ENCODE peak calls at places on chromosomes 16 and 17, in five cellular contexts. S is GOT3; I is activated CD4-positive, alpha-beta memory T cell treated with anti-CD3 and anti-CD28 coated beads, Interleukin-2, amount 10 ng/mL, durations not matched to agents 7 days and 5 days; O is AG09309; N is SHP77. M is an unnamed sample.

GRCh38 chr16:969508-970378 is 1.0 kb downstream of the LMF1 start:
- DNase-seq in S (no peak), O (no peak), N (no peak), I (peak), M (no peak)

GRCh38 chr17:20141201-20141999 is 132.2 kb downstream of the SPECC1 start:
- DNase-seq in O (no peak), S (no peak), N (no peak), I (no peak), M (no peak)

GRCh38 chr16:89120921-89121351 is 27.3 kb downstream of the ACSF3 start:
- DNase-seq in S (no peak), N (no peak), I (no peak), O (no peak), M (no peak)

GRCh38 chr17:21592774-21593173 is 99.5 kb upstream of the KCNJ18 start:
- DNase-seq in O (no peak), N (no peak), I (no peak), S (no peak), M (no peak)

GRCh38 chr17:82017612-82018151 is 5.0 kb downstream of the CENPX start:
- DNase-seq in N (no peak), I (no peak), S (no peak), O (no peak), M (no peak)

GRCh38 chr17:74712756-74713155 is at the start of gene CD300LF:
- DNase-seq in O (no peak), N (no peak), S (no peak), I (no peak), M (no peak)

GRCh38 chr16:56294599-56294998 is 103.3 kb downstream of the GNAO1 start:
- DNase-seq in N (no peak), I (no peak), S (no peak), O (peak), M (peak)

GRCh38 chr16:11967195-11967911 is 2.3 kb downstream of the TNFRSF17 start:
- DNase-seq in S (no peak), N (no peak), O (no peak), I (no peak), M (no peak)

GRCh38 chr16:76900285-76901263 is 290.4 kb upstream of the MON1B start:
- DNase-seq in S (no peak), N (no peak), I (no peak), O (no peak), M (no peak)

GRCh38 chr17:66755101-66755943 is 79.6 kb upstream of the CACNG5 start:
- DNase-seq in O (no peak), N (peak), S (no peak), I (no peak), M (no peak)

GRCh38 chr17:50181601-50182345 is 16.0 kb downstream of the SGCA start:
- DNase-seq in I (no peak), O (no peak), S (no peak), N (no peak), M (no peak)

GRCh38 chr17:68955181-68955841 is at the start of gene ABCA8:
- DNase-seq in I (no peak), N (no peak), S (no peak), O (no peak), M (peak)

GRCh38 chr16:4344659-4345438 is 6.3 kb downstream of the PAM16 start:
- DNase-seq in N (peak), I (no peak), S (no peak), O (no peak), M (no peak)

GRCh38 chr17:13638855-13639458 is 37.2 kb upstream of the HS3ST3A1 start:
- DNase-seq in O (no peak), N (no peak), I (peak), S (no peak), M (no peak)

GRCh38 chr17:34133350-34133749 is 121.7 kb upstream of the CCL2 start:
- DNase-seq in O (no peak), I (no peak), N (no peak), S (no peak), M (no peak)

GRCh38 chr16:51507286-51507685 is 356.2 kb upstream of the SALL1 start:
- DNase-seq in S (no peak), O (no peak), N (no peak), I (no peak), M (no peak)

GRCh38 chr16:73006021-73006420 is 41.9 kb downstream of the ZFHX3 start:
- DNase-seq in O (no peak), N (no peak), I (no peak), S (no peak), M (no peak)

GRCh38 chr16:80526418-80527061 is 14.3 kb upstream of the DYNLRB2 start:
- DNase-seq in I (peak), N (peak), S (no peak), O (peak), M (peak)

GRCh38 chr17:18910881-18911280 is 41.1 kb upstream of the SLC5A10 start:
- DNase-seq in O (no peak), N (no peak), I (no peak), S (no peak), M (no peak)

GRCh38 chr17:41796066-41796895 is 9.8 kb upstream of the JUP start:
- DNase-seq in S (no peak), O (no peak), I (no peak), N (no peak), M (no peak)

GRCh38 chr17:78041401-78042179 is 83.1 kb downstream of the TNRC6C start:
- DNase-seq in O (no peak), S (no peak), N (no peak), I (no peak), M (no peak)

GRCh38 chr16:1895068-1895467 is 23.1 kb upstream of the MEIOB start:
- DNase-seq in S (no peak), N (no peak), O (no peak), I (no peak), M (no peak)

GRCh38 chr16:50842589-50842988 is 100.7 kb downstream of the CYLD start:
- DNase-seq in I (no peak), S (no peak), N (no peak), O (no peak), M (no peak)

GRCh38 chr17:76371656-76372628 is 12.5 kb upstream of the SPHK1 start:
- DNase-seq in O (peak), S (no peak), I (no peak), N (no peak), M (peak)

GRCh38 chr17:75004371-75004770 is 8.1 kb upstream of the MRPL58 start:
- DNase-seq in I (no peak), O (no peak), N (no peak), S (no peak), M (no peak)

GRCh38 chr16:78310990-78311561 is 211.6 kb downstream of the WWOX start:
- DNase-seq in I (no peak), O (no peak), N (no peak), S (no peak), M (no peak)

GRCh38 chr16:23952128-23953041 is 116.6 kb downstream of the PRKCB start:
- DNase-seq in N (no peak), I (no peak), S (no peak), O (no peak), M (no peak)

GRCh38 chr16:67157892-67158635 is 1.6 kb downstream of the TRADD start:
- DNase-seq in S (no peak), O (no peak), N (no peak), I (no peak), M (no peak)

GRCh38 chr16:5056347-5056746 is 9.4 kb downstream of the C16orf89 start:
- DNase-seq in I (peak), N (no peak), S (no peak), O (no peak), M (no peak)

GRCh38 chr17:27224526-27225315 is 69.2 kb upstream of the WSB1 start:
- DNase-seq in S (no peak), N (no peak), O (no peak), I (no peak), M (no peak)

GRCh38 chr17:63480826-63481487 is 4.1 kb downstream of the ACE start:
- DNase-seq in I (no peak), S (no peak), O (no peak), N (peak), M (no peak)

GRCh38 chr17:10196384-10196783 is 2.0 kb downstream of the GAS7 start:
- DNase-seq in O (no peak), I (no peak), N (no peak), S (no peak), M (no peak)

GRCh38 chr17:47694818-47695663 is 1.1 kb downstream of the TBKBP1 start:
- DNase-seq in O (no peak), S (no peak), I (no peak), N (peak), M (no peak)

GRCh38 chr17:76208120-76208519 is 32.2 kb downstream of the RNF157 start:
- DNase-seq in I (peak), S (no peak), O (no peak), N (no peak), M (no peak)

GRCh38 chr16:2511128-2511785 is 2.5 kb upstream of the ATP6V0C start:
- DNase-seq in N (no peak), O (no peak), S (no peak), I (no peak), M (no peak)

GRCh38 chr17:47738178-47738577 is 5.1 kb downstream of the TBX21 start:
- DNase-seq in N (no peak), I (no peak), S (no peak), O (no peak), M (no peak)

GRCh38 chr16:35147556-35148504 is 1688.4 kb downstream of the TP53TG3F start:
- DNase-seq in O (no peak), S (no peak), N (no peak), I (no peak), M (no peak)

GRCh38 chr17:9386401-9386800 is 189.2 kb downstream of the STX8 start:
- DNase-seq in S (no peak), N (peak), O (no peak), I (no peak), M (no peak)

M was measured in HFF-Myc.